ENCODE peak calls at places on chromosome 7, in six cellular contexts. One of them, this sample, is unnamed.

GRCh38 chr7:116802144-116802747 is 60.1 kb upstream of the CAPZA2 start:
- DNase-seq in mammary epithelial cell: no peak
- DNase-seq in prostate gland: peak
- DNase-seq in epithelial cell of proximal tubule: no peak
- DNase-seq in colonic mucosa: no peak
- DNase-seq in pancreas: no peak
- DNase-seq in this sample: no peak

GRCh38 chr7:66043681-66044497 is 31.7 kb upstream of the ASL start:
- DNase-seq in mammary epithelial cell: no peak
- DNase-seq in prostate gland: peak
- DNase-seq in epithelial cell of proximal tubule: no peak
- DNase-seq in colonic mucosa: peak
- DNase-seq in pancreas: peak
- DNase-seq in this sample: peak

GRCh38 chr7:94414481-94414880 is 19.8 kb downstream of the COL1A2 start:
- DNase-seq in mammary epithelial cell: no peak
- DNase-seq in prostate gland: no peak
- DNase-seq in epithelial cell of proximal tubule: no peak
- DNase-seq in colonic mucosa: no peak
- DNase-seq in pancreas: no peak
- DNase-seq in this sample: no peak

GRCh38 chr7:50397971-50398324 is 52.2 kb downstream of the FIGNL1 start:
- DNase-seq in mammary epithelial cell: no peak
- DNase-seq in prostate gland: no peak
- DNase-seq in epithelial cell of proximal tubule: no peak
- DNase-seq in colonic mucosa: no peak
- DNase-seq in pancreas: no peak
- DNase-seq in this sample: no peak

GRCh38 chr7:157612664-157613561 is 276.1 kb downstream of the DNAJB6 start:
- DNase-seq in mammary epithelial cell: no peak
- DNase-seq in prostate gland: no peak
- DNase-seq in epithelial cell of proximal tubule: no peak
- DNase-seq in colonic mucosa: peak
- DNase-seq in pancreas: no peak
- DNase-seq in this sample: no peak

GRCh38 chr7:26500749-26501352 is 209.2 kb downstream of the SNX10 start:
- DNase-seq in mammary epithelial cell: peak
- DNase-seq in prostate gland: no peak
- DNase-seq in epithelial cell of proximal tubule: no peak
- DNase-seq in colonic mucosa: no peak
- DNase-seq in pancreas: no peak
- DNase-seq in this sample: peak

GRCh38 chr7:140672382-140673062 is at the start of gene ADCK2:
- DNase-seq in mammary epithelial cell: peak
- DNase-seq in prostate gland: peak
- DNase-seq in epithelial cell of proximal tubule: no peak
- DNase-seq in colonic mucosa: peak
- DNase-seq in pancreas: peak
- DNase-seq in this sample: no peak

GRCh38 chr7:46291064-46291463 is 370.0 kb upstream of the IGFBP3 start:
- DNase-seq in mammary epithelial cell: peak
- DNase-seq in prostate gland: no peak
- DNase-seq in epithelial cell of proximal tubule: no peak
- DNase-seq in colonic mucosa: no peak
- DNase-seq in pancreas: no peak
- DNase-seq in this sample: peak

GRCh38 chr7:44265733-44266132 is 59.7 kb downstream of the CAMK2B start:
- DNase-seq in mammary epithelial cell: no peak
- DNase-seq in prostate gland: no peak
- DNase-seq in epithelial cell of proximal tubule: no peak
- DNase-seq in colonic mucosa: no peak
- DNase-seq in pancreas: no peak
- DNase-seq in this sample: no peak

GRCh38 chr7:7247658-7248057 is 65.3 kb downstream of the C1GALT1 start:
- DNase-seq in mammary epithelial cell: no peak
- DNase-seq in prostate gland: no peak
- DNase-seq in epithelial cell of proximal tubule: no peak
- DNase-seq in colonic mucosa: no peak
- DNase-seq in pancreas: no peak
- DNase-seq in this sample: no peak

GRCh38 chr7:1033546-1034145 is 10.7 kb upstream of the GPR146 start:
- DNase-seq in mammary epithelial cell: no peak
- DNase-seq in prostate gland: no peak
- DNase-seq in epithelial cell of proximal tubule: no peak
- DNase-seq in colonic mucosa: no peak
- DNase-seq in pancreas: no peak
- DNase-seq in this sample: no peak

GRCh38 chr7:148481965-148482626 is 108.5 kb upstream of the C7orf33 start:
- DNase-seq in mammary epithelial cell: peak
- DNase-seq in prostate gland: no peak
- DNase-seq in epithelial cell of proximal tubule: no peak
- DNase-seq in colonic mucosa: no peak
- DNase-seq in pancreas: no peak
- DNase-seq in this sample: peak

GRCh38 chr7:2924866-2925840 is 81.0 kb upstream of the GNA12 start:
- DNase-seq in mammary epithelial cell: no peak
- DNase-seq in prostate gland: no peak
- DNase-seq in epithelial cell of proximal tubule: no peak
- DNase-seq in colonic mucosa: no peak
- DNase-seq in pancreas: no peak
- DNase-seq in this sample: no peak

GRCh38 chr7:29265208-29265923 is 70.8 kb downstream of the CHN2 start:
- DNase-seq in mammary epithelial cell: peak
- DNase-seq in prostate gland: no peak
- DNase-seq in epithelial cell of proximal tubule: peak
- DNase-seq in colonic mucosa: no peak
- DNase-seq in pancreas: no peak
- DNase-seq in this sample: peak

GRCh38 chr7:139603896-139604295 is 80.4 kb downstream of the CLEC2L start:
- DNase-seq in mammary epithelial cell: no peak
- DNase-seq in prostate gland: no peak
- DNase-seq in epithelial cell of proximal tubule: no peak
- DNase-seq in colonic mucosa: no peak
- DNase-seq in pancreas: no peak
- DNase-seq in this sample: no peak

GRCh38 chr7:117036836-117037235 is 83.5 kb downstream of the ST7 start:
- DNase-seq in mammary epithelial cell: no peak
- DNase-seq in prostate gland: no peak
- DNase-seq in epithelial cell of proximal tubule: no peak
- DNase-seq in colonic mucosa: no peak
- DNase-seq in pancreas: no peak
- DNase-seq in this sample: no peak

GRCh38 chr7:78172138-78172887 is 373.7 kb downstream of the PHTF2 start:
- DNase-seq in mammary epithelial cell: no peak
- DNase-seq in prostate gland: no peak
- DNase-seq in epithelial cell of proximal tubule: no peak
- DNase-seq in colonic mucosa: no peak
- DNase-seq in pancreas: no peak
- DNase-seq in this sample: no peak

GRCh38 chr7:32587431-32587948 is 92.2 kb downstream of the AVL9 start:
- DNase-seq in mammary epithelial cell: no peak
- DNase-seq in prostate gland: no peak
- DNase-seq in epithelial cell of proximal tubule: no peak
- DNase-seq in colonic mucosa: no peak
- DNase-seq in pancreas: no peak
- DNase-seq in this sample: peak

GRCh38 chr7:99380823-99381663 is 6.5 kb downstream of the ARPC1B start:
- DNase-seq in mammary epithelial cell: peak
- DNase-seq in prostate gland: no peak
- DNase-seq in epithelial cell of proximal tubule: peak
- DNase-seq in colonic mucosa: peak
- DNase-seq in pancreas: no peak
- DNase-seq in this sample: no peak

GRCh38 chr7:151077705-151078232 is 2.8 kb downstream of the FASTK start:
- DNase-seq in mammary epithelial cell: no peak
- DNase-seq in prostate gland: no peak
- DNase-seq in epithelial cell of proximal tubule: no peak
- DNase-seq in colonic mucosa: no peak
- DNase-seq in pancreas: peak
- DNase-seq in this sample: no peak

DNA sequence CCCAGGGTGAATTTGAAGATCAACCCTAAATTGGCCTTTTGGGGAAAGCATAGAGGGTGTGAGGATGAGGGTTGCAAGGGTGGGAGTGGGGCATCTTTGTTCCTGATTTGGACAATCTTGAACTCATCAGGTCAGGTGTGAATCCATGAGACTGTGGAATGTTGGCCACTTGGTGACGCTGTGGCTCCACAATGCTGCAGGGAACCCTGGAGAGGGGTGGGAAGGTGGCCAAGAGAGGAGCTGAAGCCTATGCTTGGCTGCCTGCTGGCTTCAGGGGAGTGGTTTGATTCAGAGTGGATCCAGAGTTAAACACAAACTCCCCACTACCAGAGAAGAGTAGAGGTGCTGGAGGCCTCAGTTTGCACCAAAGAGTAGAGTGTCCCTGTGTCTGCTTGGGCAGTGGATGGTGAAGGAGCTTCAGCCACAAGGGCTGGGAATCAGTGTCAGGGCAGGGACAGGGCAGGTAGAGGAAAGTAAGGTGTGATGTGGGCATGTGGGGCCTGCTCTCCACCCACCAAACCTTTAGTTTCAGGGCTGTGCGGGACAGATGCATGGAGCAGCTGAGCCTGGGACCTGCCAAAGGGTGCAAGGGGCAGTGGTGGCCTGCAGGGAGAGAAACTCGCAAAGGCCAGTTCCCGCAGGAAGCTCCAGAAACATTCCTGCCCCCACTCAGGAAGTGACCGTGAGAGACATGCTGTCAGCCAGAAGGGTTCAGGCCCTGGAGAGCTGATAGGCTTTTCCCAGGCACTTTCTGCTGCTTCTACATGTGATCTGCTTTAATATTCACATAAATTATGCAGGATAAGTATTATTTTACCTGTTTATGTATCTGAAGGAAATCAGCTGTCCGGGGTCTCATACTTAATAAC is 81.0 kb upstream of the PRSS58 start:
- DNase-seq in mammary epithelial cell: no peak
- DNase-seq in prostate gland: no peak
- DNase-seq in epithelial cell of proximal tubule: no peak
- DNase-seq in colonic mucosa: no peak
- DNase-seq in pancreas: no peak
- DNase-seq in this sample: peak
- TF ChIP-seq CTCF in mammary epithelial cell: peak
- TF ChIP-seq CTCF in prostate gland: no peak
- TF ChIP-seq CTCF in epithelial cell of proximal tubule: peak
- TF ChIP-seq CTCF in colonic mucosa: no peak
- TF ChIP-seq CTCF in pancreas: no peak
- TF ChIP-seq CTCF in this sample: peak

GRCh38 chr7:137164251-137164650 is 179.3 kb downstream of the PTN start:
- DNase-seq in mammary epithelial cell: no peak
- DNase-seq in prostate gland: no peak
- DNase-seq in epithelial cell of proximal tubule: no peak
- DNase-seq in colonic mucosa: no peak
- DNase-seq in pancreas: no peak
- DNase-seq in this sample: no peak

GRCh38 chr7:137167609-137168008 is 175.9 kb downstream of the PTN start:
- DNase-seq in mammary epithelial cell: no peak
- DNase-seq in prostate gland: no peak
- DNase-seq in epithelial cell of proximal tubule: no peak
- DNase-seq in colonic mucosa: no peak
- DNase-seq in pancreas: no peak
- DNase-seq in this sample: no peak

GRCh38 chr7:137172105-137172590 is 171.4 kb downstream of the PTN start:
- DNase-seq in mammary epithelial cell: no peak
- DNase-seq in prostate gland: peak
- DNase-seq in epithelial cell of proximal tubule: no peak
- DNase-seq in colonic mucosa: no peak
- DNase-seq in pancreas: no peak
- DNase-seq in this sample: no peak

DNA sequence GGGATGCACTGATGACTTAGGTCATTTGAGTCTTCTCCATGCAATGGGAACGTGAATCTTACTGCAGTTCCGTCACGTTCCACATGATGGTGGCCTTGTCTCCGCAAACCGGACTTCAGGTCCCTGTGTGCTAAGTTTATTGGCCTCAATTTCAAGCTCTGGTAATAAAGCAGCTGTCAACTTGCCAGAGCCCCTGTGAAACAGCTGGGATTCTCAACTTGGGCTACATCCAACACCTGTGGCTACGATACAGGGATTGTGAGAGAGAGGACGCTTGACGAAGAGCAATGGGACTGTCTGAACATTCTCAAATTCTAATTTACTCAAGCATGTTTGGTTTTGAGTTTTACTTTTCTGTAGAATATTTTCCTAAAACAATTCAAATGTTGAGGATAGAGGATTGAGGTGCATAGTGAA is 174.2 kb downstream of the PTN start:
- DNase-seq in mammary epithelial cell: peak
- DNase-seq in prostate gland: peak
- DNase-seq in epithelial cell of proximal tubule: peak
- DNase-seq in colonic mucosa: peak
- DNase-seq in pancreas: peak
- DNase-seq in this sample: peak
- TF ChIP-seq CTCF in mammary epithelial cell: peak
- TF ChIP-seq CTCF in prostate gland: no peak
- TF ChIP-seq CTCF in epithelial cell of proximal tubule: peak
- TF ChIP-seq CTCF in colonic mucosa: peak
- TF ChIP-seq CTCF in pancreas: peak
- TF ChIP-seq CTCF in this sample: peak

GRCh38 chr7:19665399-19666008 is 43.3 kb downstream of the POLR1F start:
- DNase-seq in mammary epithelial cell: peak
- DNase-seq in prostate gland: no peak
- DNase-seq in epithelial cell of proximal tubule: peak
- DNase-seq in colonic mucosa: no peak
- DNase-seq in pancreas: no peak
- DNase-seq in this sample: peak
- TF ChIP-seq CTCF in mammary epithelial cell: peak
- TF ChIP-seq CTCF in prostate gland: no peak
- TF ChIP-seq CTCF in epithelial cell of proximal tubule: peak
- TF ChIP-seq CTCF in colonic mucosa: peak
- TF ChIP-seq CTCF in pancreas: no peak
- TF ChIP-seq CTCF in this sample: peak

DNA sequence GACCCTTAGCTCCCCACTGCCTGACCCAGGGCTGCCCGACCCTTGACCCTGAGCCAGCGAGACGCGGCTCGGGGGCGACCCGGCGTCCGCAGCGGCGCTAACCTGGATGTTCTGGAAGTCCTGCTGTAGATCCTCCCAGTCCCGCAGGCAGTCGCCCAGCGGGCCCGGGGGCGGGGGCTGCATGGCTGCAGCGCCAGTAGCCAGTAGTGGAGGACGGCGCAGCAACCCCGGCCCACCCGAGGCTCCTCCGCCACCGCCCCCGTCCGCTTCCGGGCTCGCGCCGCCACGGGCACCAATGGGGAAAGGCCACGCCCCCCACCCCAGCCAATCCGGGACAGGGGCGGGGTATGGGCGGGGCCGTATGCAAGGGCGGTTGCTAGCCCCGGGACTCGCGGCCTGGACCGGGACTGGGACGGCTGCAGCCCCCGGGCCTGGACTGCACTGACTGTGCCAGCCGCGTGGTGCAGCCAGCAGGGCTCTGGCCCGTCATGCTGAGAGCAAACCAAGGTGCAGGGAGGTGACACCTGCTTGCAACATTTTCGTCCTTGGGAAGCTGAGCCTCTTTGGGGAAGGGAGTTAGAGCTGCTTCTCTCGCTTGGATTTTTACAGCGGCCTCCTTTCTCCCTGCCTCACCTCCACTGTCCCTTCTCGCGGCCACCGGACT is at the start of gene TMEM120A:
- DNase-seq in mammary epithelial cell: peak
- DNase-seq in prostate gland: peak
- DNase-seq in epithelial cell of proximal tubule: no peak
- DNase-seq in colonic mucosa: peak
- DNase-seq in pancreas: peak
- DNase-seq in this sample: peak
- TF ChIP-seq CTCF in mammary epithelial cell: peak
- TF ChIP-seq CTCF in prostate gland: no peak
- TF ChIP-seq CTCF in epithelial cell of proximal tubule: peak
- TF ChIP-seq CTCF in colonic mucosa: peak
- TF ChIP-seq CTCF in pancreas: no peak
- TF ChIP-seq CTCF in this sample: peak

This sample was measured in bronchial epithelial cell.